ENCODE peak calls at places on chromosomes 11 and 22, in nine cellular contexts. X, V, Z, A, T, B, S, F and U are unnamed samples.

GRCh38 chr11:47572715-47573255 is 6.0 kb downstream of the KBTBD4 start:
- DNase-seq in X (peak; percentile 43), V (no peak), Z (no peak), A (no peak), T (no peak), B (no peak), S (no peak), F (no peak), U (no peak)

GRCh38 chr11:35006389-35007128 is 90.1 kb downstream of the PDHX start:
- DNase-seq in X (no peak), V (no peak), Z (peak; percentile 41), A (no peak), T (no peak), B (no peak), S (no peak), F (no peak), U (no peak)

GRCh38 chr22:33896154-33896800 is 24.0 kb downstream of the LARGE1 start:
- DNase-seq in X (no peak), V (no peak), Z (no peak), A (no peak), T (no peak), B (no peak), S (no peak), F (no peak), U (no peak)

GRCh38 chr11:45993438-45994064 is 71.1 kb downstream of the LARGE2 start:
- DNase-seq in X (peak; percentile 24), V (no peak), Z (peak; percentile 61), A (no peak), T (peak; percentile 77), B (peak; percentile 23), S (no peak), F (no peak), U (no peak)

GRCh38 chr22:48627203-48627602 is 1200.5 kb downstream of the BRD1 start:
- DNase-seq in X (no peak), V (no peak), Z (peak; percentile 33), A (no peak), T (no peak), B (no peak), S (no peak), F (no peak), U (no peak)

GRCh38 chr11:72140661-72141060 is 5.1 kb downstream of the FOLR3 start:
- DNase-seq in X (no peak), V (no peak), Z (no peak), A (no peak), T (no peak), B (no peak), S (no peak), F (no peak), U (no peak)

GRCh38 chr22:29330753-29331152 is 15.3 kb upstream of the RASL10A start:
- DNase-seq in X (peak; percentile 84), V (no peak), Z (peak; percentile 82), A (no peak), T (peak; percentile 82), B (peak; percentile 42), S (no peak), F (no peak), U (no peak)

GRCh38 chr11:87454246-87454645 is 416.5 kb downstream of the TMEM135 start:
- DNase-seq in X (peak; percentile 39), V (no peak), Z (no peak), A (no peak), T (no peak), B (no peak), S (peak; percentile 13), F (no peak), U (peak; percentile 16)

GRCh38 chr22:29914165-29914564 is 31.2 kb downstream of the MTMR3 start:
- DNase-seq in X (peak; percentile 76), V (peak; percentile 43), Z (peak; percentile 90), A (no peak), T (no peak), B (no peak), S (peak; percentile 92), F (no peak), U (peak; percentile 50)

GRCh38 chr11:102493524-102493923 is 37.0 kb downstream of the MMP7 start:
- DNase-seq in X (no peak), V (no peak), Z (no peak), A (no peak), T (no peak), B (no peak), S (no peak), F (no peak), U (no peak)

GRCh38 chr22:37231406-37232139 is 12.5 kb downstream of the RAC2 start:
- DNase-seq in X (no peak), V (no peak), Z (no peak), A (no peak), T (no peak), B (no peak), S (no peak), F (no peak), U (no peak)

GRCh38 chr11:94735907-94736306 is 32.2 kb upstream of the AMOTL1 start:
- DNase-seq in X (no peak), V (no peak), Z (no peak), A (no peak), T (no peak), B (no peak), S (no peak), F (no peak), U (no peak)

GRCh38 chr22:35596821-35597220 is 20.3 kb downstream of the MB start:
- DNase-seq in X (no peak), V (no peak), Z (no peak), A (no peak), T (no peak), B (peak; percentile 68), S (no peak), F (no peak), U (no peak)

GRCh38 chr11:92225206-92225562 is 566 bp downstream of the FAT3 start:
- DNase-seq in X (no peak), V (no peak), Z (no peak), A (no peak), T (no peak), B (peak; percentile 8), S (no peak), F (no peak), U (no peak)

GRCh38 chr22:32632650-32633049 is 158.0 kb downstream of the FBXO7 start:
- DNase-seq in X (no peak), V (no peak), Z (no peak), A (no peak), T (no peak), B (no peak), S (no peak), F (no peak), U (no peak)

GRCh38 chr22:46638601-46639431 is 18.6 kb downstream of the GRAMD4 start:
- DNase-seq in X (peak; percentile 78), V (no peak), Z (no peak), A (no peak), T (no peak), B (peak; percentile 17), S (no peak), F (no peak), U (no peak)

DNA sequence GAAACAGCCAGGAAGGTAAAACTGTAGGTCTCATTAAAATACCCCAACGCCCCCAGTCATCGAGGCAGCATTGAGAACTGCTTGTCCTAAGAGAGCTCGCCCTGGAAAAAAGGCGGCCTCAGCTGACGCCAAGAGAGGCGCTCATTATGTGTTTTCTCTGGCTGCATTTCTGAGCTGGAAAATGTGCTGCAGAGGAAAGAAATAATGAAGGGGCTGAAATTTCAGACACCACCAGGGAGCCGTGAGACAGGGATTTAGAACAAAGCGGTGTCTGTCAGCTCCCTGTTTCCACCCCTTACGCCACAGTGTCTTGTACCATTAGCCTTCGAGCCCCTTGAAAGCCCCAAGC is 14.4 kb downstream of the USH1C start:
- DNase-seq in X (no peak), V (no peak), Z (no peak), A (no peak), T (no peak), B (no peak), S (no peak), F (no peak), U (no peak)
- TF ChIP-seq CTCF in X (no peak), V (no peak), Z (no peak), A (no peak), T (no peak), B (no peak), S (no peak), F (no peak), U (no peak)

DNA sequence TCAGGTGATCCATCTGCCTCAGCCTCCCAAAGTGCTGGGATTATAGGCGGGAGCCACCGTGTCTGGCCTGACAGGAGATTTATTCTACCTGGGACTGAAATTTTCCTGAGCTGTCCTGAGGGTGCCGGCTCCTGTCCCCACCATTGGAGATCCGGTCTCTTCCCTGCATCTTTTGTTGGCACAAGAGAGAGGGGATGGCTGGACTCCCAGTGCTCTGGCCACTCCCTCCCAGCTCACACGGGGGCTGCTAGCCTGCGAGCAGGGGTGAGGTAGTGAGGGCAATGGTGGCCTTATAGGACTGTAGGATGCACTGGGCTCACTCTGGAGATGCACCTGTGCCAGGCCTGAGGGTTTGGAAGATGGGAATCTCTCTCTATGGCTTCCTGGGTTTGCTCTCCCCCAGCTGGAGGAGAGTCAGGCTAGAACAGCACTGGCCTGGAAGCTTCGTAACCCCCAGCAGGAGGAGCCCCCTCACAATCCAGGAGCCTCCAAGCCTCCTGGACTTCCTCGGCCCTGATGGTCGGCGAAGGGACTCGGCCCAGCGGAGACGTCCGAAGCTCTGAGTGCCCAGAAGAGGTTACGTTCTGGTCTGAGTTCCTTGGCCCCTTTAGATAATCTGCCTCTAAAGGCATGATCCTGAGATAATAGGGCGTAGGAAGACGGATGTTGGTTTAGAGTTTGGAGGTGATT is 106.4 kb downstream of the NECTIN1 start:
- DNase-seq in X (no peak), V (no peak), Z (no peak), A (no peak), T (no peak), B (no peak), S (no peak), F (no peak), U (no peak)
- TF ChIP-seq CTCF in X (no peak), V (no peak), Z (no peak), A (no peak), T (no peak), B (no peak), S (no peak), F (peak; percentile 11), U (no peak)

DNA sequence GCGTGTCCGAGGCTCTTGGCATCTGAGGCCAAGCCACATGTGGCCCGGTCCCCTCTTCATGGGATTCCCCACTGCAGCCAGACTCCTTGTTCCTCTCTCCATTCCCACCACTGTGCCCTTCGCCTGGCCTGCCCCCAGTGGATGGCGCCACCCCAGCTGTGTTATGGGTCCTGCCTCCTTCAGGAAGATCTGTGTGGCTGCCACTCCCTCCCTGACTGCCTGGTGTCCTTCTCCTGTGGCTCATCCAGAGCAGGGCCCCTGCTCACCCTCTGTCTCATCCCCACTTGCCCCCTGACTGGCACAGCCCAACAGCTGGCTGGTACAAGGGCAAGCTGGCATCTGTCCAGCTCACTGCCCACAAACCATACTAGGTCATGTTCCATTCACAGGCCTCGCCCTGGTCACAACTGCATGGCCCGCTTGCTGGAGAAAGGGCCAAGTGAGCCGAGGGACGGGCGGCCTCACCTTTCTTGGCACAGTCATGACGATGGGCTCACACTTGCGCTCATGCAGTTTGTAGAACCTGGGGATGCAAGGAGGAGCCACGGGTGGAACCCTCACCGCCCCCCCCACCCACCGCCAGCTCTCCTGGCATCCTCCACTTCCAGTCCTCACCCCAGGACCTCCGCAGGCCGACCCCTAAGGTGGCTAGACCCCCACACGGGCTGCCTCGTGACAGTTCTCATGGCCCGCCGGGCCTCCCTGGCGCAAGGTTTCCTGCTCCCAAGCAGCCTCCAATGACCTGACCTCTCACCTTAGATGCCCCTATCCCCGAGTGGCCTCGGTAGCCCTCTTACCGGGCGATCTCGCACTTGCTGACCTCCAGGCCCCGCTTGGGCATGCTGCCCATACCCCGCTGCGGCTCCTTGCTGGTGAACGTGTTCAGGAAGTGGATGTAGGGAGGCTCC is 2.1 kb upstream of the PTPRCAP start:
- DNase-seq in X (no peak), V (no peak), Z (no peak), A (no peak), T (peak; percentile 62), B (no peak), S (peak; percentile 20), F (no peak), U (peak; percentile 51)
- TF ChIP-seq CTCF in X (peak; percentile 22), V (no peak), Z (peak; percentile 12), A (peak; percentile 11), T (no peak), B (peak; percentile 22), S (peak; percentile 47), F (no peak), U (no peak)

GRCh38 chr11:112004389-112004788 is 20.8 kb upstream of the DLAT start:
- DNase-seq in X (no peak), V (peak; percentile 25), Z (no peak), A (no peak), T (no peak), B (no peak), S (no peak), F (peak; percentile 51), U (no peak)
- TF ChIP-seq CTCF in X (peak; percentile 57), V (no peak), Z (peak; percentile 42), A (peak; percentile 20), T (no peak), B (peak; percentile 47), S (peak; percentile 51), F (peak; percentile 64), U (no peak)